ENCODE peak calls at places on chromosomes 16 and 17, in seven cellular contexts. S, O, R, E, I, J and Q are unnamed samples.

GRCh38 chr16:4257646-4258556 is 14.9 kb downstream of the TFAP4 start:
- DNase-seq in J (peak; percentile 39), R (peak; percentile 43), I (no peak), E (no peak), O (no peak), S (no peak), Q (no peak)

GRCh38 chr16:59684911-59685310 is 950.8 kb upstream of the GOT2 start:
- DNase-seq in O (no peak), I (no peak), J (no peak), R (no peak), S (no peak), E (no peak), Q (peak; percentile 66)

GRCh38 chr17:57600092-57600491 is 145.0 kb downstream of the CCDC182 start:
- DNase-seq in O (no peak), E (no peak), J (no peak), R (no peak), S (no peak), I (no peak), Q (no peak)

GRCh38 chr16:50473375-50473945 is 74.7 kb upstream of the NKD1 start:
- DNase-seq in E (no peak), J (no peak), S (no peak), R (peak; percentile 27), O (no peak), I (no peak), Q (no peak)

GRCh38 chr17:29567362-29568330 is 809 bp upstream of the ABHD15 start:
- DNase-seq in J (peak; percentile 66), I (peak; percentile 43), R (no peak), S (peak; percentile 73), E (peak; percentile 92), O (peak; percentile 70), Q (peak; percentile 48)

GRCh38 chr17:82097187-82097918 is 683 bp downstream of the FASN start:
- DNase-seq in R (peak; percentile 65), J (peak; percentile 47), I (peak; percentile 30), E (peak; percentile 70), S (peak; percentile 53), O (peak; percentile 33), Q (peak; percentile 47)

GRCh38 chr17:72726936-72727335 is 365.6 kb downstream of the SLC39A11 start:
- DNase-seq in I (no peak), J (no peak), O (no peak), R (no peak), E (peak; percentile 67), S (no peak), Q (peak; percentile 34)

GRCh38 chr17:39736319-39737165 is 1.2 kb upstream of the GRB7 start:
- DNase-seq in S (no peak), R (no peak), I (no peak), E (no peak), O (no peak), J (no peak), Q (no peak)

GRCh38 chr16:86490859-86491642 is 19.3 kb upstream of the FOXF1 start:
- DNase-seq in S (no peak), I (no peak), J (no peak), O (no peak), E (no peak), R (no peak), Q (peak; percentile 56)

GRCh38 chr16:9098377-9099090 is 7.1 kb downstream of the HAPSTR1 start:
- DNase-seq in J (no peak), O (no peak), E (no peak), S (no peak), I (no peak), R (no peak), Q (no peak)

GRCh38 chr17:81101614-81102306 is 63.5 kb upstream of the PVALEF start:
- DNase-seq in E (peak; percentile 100), O (peak; percentile 78), R (peak; percentile 78), I (peak; percentile 76), S (peak; percentile 84), J (peak; percentile 81), Q (peak; percentile 69)

GRCh38 chr17:73027130-73027741 is 65.3 kb downstream of the SLC39A11 start:
- DNase-seq in R (peak; percentile 21), J (no peak), S (no peak), I (no peak), O (no peak), E (no peak), Q (peak; percentile 45)

GRCh38 chr17:73371285-73371684 is 59.5 kb upstream of the CDC42EP4 start:
- DNase-seq in R (peak; percentile 73), J (no peak), O (no peak), I (no peak), E (no peak), S (no peak), Q (peak; percentile 92)